ENCODE peak calls at places on chromosomes 4 and X, in ten cellular contexts. S, I, D, A, R, U, M, X, Q and T are unnamed samples.

GRCh38 chr4:55742655-55743191 is 76.9 kb upstream of the EXOC1L start:
- DNase-seq in M (no peak), A (no peak), Q (no peak), X (no peak), I (no peak), R (no peak), D (no peak), U (no peak), S (no peak), T (no peak)

GRCh38 chrX:17674611-17675010 is 62.7 kb upstream of the SCML1 start:
- DNase-seq in D (no peak), U (no peak), Q (no peak), A (no peak), M (no peak), X (peak; percentile 26), R (no peak), S (no peak), I (no peak), T (peak; percentile 10)

GRCh38 chr4:176838611-176839411 is 46.1 kb upstream of the VEGFC start:
- DNase-seq in I (no peak), D (no peak), Q (no peak), A (no peak), X (no peak), S (no peak), M (no peak), R (no peak), U (no peak), T (no peak)

GRCh38 chr4:142098380-142098779 is 462.0 kb downstream of the IL15 start:
- DNase-seq in A (no peak), R (no peak), X (no peak), M (no peak), I (no peak), D (no peak), S (no peak), Q (no peak), U (no peak), T (no peak)

GRCh38 chr4:88908003-88908402 is 149.0 kb downstream of the FAM13A start:
- DNase-seq in S (no peak), D (no peak), Q (no peak), A (no peak), X (no peak), U (no peak), I (no peak), R (no peak), M (no peak), T (no peak)

GRCh38 chrX:63919081-63919480 is 134.1 kb upstream of the ARHGEF9 start:
- DNase-seq in A (no peak), M (no peak), Q (no peak), U (no peak), X (no peak), R (no peak), I (no peak), S (no peak), D (no peak), T (no peak)

GRCh38 chr4:142817442-142817841 is 28.7 kb downstream of the INPP4B start:
- DNase-seq in D (no peak), R (no peak), U (no peak), S (no peak), Q (no peak), I (no peak), A (no peak), X (no peak), M (no peak), T (no peak)

GRCh38 chr4:75916091-75916661 is 13.9 kb upstream of the PPEF2 start:
- DNase-seq in X (peak; percentile 30), S (no peak), M (peak; percentile 34), A (peak; percentile 17), D (peak; percentile 58), U (no peak), I (no peak), R (no peak), Q (no peak), T (no peak)

GRCh38 chrX:44898411-44899221 is 25.6 kb downstream of the KDM6A start:
- DNase-seq in S (no peak), Q (peak; percentile 57), M (no peak), X (no peak), D (no peak), R (no peak), A (no peak), I (no peak), U (no peak), T (no peak)

GRCh38 chrX:124117325-124117724 is 155.8 kb downstream of the STAG2 start:
- DNase-seq in A (no peak), S (no peak), M (no peak), Q (no peak), X (no peak), I (no peak), R (no peak), D (no peak), U (no peak), T (no peak)

GRCh38 chrX:46444011-46444410 is 101.2 kb downstream of the ZNF674 start:
- DNase-seq in U (no peak), X (no peak), A (no peak), S (no peak), I (no peak), M (no peak), D (no peak), Q (no peak), R (no peak), T (no peak)

GRCh38 chr4:4860381-4860802 is 927 bp downstream of the MSX1 start:
- DNase-seq in A (no peak), D (no peak), S (no peak), U (no peak), Q (no peak), M (no peak), X (no peak), R (no peak), I (no peak), T (no peak)

GRCh38 chrX:133444952-133445831 is 29.9 kb upstream of the GPC4 start:
- DNase-seq in A (no peak), Q (no peak), S (no peak), U (no peak), M (peak; percentile 76), D (no peak), X (peak; percentile 34), I (no peak), R (no peak), T (no peak)

DNA sequence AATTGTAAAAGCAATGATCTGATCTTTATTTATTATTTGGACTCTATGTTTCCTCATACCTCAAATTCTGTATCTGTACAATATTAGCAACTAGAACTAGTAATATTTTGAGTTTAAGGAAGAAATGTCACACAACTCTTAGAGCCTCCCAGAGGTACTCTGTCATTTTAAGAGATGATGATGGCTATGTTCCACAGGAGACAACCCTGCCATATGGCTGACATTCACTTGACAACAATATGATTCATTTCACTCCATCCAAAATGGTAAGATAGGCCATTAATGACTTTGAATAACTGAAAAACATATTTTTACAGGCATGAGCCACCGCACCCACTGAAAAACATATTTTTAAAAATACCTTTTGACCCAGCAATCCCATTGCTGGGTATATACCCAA is 190.3 kb downstream of the MAML3 start:
- DNase-seq in S (no peak), D (no peak), Q (no peak), U (no peak), A (no peak), I (no peak), R (no peak), X (no peak), M (no peak), T (no peak)
- H3K27ac ChIP-seq in S (no peak overlapping the region), D (no peak overlapping the region), Q (no peak overlapping the region), U (no peak overlapping the region), A (no peak overlapping the region), I (no peak overlapping the region), R (no peak overlapping the region), X (no peak overlapping the region), M (no peak overlapping the region), T (no peak overlapping the region)

DNA sequence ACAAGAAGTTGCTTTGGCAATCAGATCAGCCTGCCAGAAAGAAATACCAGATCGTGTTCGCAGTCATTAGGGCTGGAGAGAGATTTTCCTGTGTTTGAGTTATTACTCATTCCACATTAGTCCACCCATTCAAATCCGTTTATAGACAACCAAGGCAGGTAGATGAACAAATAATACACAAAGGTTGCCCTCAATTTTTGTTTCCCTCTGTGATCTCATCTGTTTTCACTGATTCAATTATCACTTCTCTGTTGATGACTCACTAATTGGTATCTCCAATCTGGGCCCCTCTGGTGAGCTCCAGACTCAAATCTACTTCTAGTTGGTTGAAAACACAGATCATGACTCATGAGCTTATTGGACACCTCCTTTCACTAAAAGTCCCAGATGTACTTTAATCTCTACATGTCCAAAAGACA is 54.5 kb downstream of the CHM start:
- DNase-seq in R (no peak), Q (no peak), I (no peak), D (no peak), S (no peak), U (no peak), X (no peak), M (no peak), A (no peak), T (no peak)
- H3K27ac ChIP-seq in R (no peak overlapping the region), Q (no peak overlapping the region), I (no peak overlapping the region), D (no peak overlapping the region), S (no peak overlapping the region), U (no peak overlapping the region), X (no peak overlapping the region), M (no peak overlapping the region), A (no peak overlapping the region), T (no peak overlapping the region)

DNA sequence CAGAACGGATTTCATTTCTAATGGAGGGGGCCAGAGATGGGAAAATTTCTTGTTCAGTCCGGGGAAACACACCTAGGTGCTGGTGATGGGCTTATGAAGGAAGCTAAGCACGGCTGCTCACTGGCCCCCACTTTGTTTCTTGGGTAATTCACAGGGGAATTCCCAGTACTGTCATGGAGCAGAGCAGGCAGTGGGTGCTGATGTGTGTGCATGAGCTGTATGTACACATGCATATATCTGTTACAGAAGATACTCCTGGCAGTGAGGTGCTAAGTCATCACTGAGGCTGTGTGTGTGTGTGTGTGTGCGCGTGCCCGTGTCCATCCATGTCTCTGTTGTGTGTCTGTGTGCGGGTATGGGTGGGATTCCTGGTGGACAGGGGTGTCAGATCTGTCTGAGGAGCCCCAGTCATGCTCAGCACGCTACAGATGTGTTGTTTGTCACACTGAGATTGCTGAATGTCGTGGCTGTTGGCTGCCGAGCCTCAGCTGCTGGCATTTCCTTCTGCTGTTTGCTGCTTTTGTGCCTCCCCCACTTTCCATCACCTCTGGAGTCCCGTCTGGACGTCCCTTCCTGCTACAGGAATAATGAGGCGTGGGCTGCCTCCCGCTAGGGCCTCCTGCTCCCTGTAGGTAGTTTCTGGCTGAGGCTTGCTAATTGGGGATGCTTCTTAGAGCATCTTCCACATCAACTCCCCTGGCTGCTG is 53.3 kb downstream of the JADE1 start:
- DNase-seq in M (no peak), R (no peak), I (no peak), S (no peak), Q (no peak), D (no peak), X (no peak), U (no peak), A (no peak), T (no peak)
- H3K27ac ChIP-seq in M (peak overlapping the region; percentile 50), R (peak overlapping the region; percentile 13), I (peak overlapping the region; percentile 18), S (no peak overlapping the region), Q (peak overlapping the region; percentile 26), D (no peak overlapping the region), X (no peak overlapping the region), U (peak overlapping the region; percentile 17), A (peak overlapping the region; percentile 58), T (no peak overlapping the region)

DNA sequence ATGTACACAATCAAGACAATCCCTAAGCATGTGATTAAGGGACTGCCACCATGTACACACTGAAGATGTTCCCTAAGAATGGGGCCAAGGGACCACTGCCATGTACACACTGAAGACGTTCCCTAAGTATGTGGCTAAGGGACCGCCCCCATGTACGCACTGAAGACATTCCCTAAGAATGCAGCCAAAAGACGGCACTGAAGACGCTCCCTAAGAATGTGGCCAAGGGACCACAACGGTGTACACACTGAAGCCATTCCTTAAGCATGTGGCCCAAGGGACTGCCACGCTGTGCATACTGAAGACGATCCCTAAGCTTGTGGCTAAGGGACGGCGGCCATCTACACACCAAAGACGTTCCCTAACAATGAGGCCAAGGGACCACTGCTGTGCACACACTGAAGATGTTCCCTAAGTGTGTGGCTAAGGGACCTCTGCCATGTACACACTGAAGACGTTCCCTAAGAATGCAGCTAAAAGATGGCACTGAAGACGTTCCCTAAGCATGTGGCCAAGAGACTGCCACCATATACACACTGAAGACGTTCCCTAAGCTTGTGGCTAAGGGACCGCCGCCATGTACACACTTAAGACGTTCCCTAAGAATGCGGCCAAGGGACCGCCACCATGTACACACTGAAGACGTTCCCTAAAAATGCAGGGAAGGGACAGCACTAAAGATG is 26.4 kb downstream of the DHRSX start:
- DNase-seq in R (no peak), D (no peak), I (no peak), Q (no peak), M (peak; percentile 62), S (no peak), X (no peak), A (no peak), U (no peak), T (no peak)
- H3K27ac ChIP-seq in R (no peak overlapping the region), D (no peak overlapping the region), I (no peak overlapping the region), Q (no peak overlapping the region), M (no peak overlapping the region), S (no peak overlapping the region), X (no peak overlapping the region), A (no peak overlapping the region), U (no peak overlapping the region), T (no peak overlapping the region)